ENCODE peak calls at places on chromosome 16, in four cellular contexts. P is hippocampal formation, U is amniotic stem cell, H is mucosa of descending colon. J is an unnamed sample.
A peak's percentile ranks its signal among the peaks of the same experiment; 100 is the strongest.

GRCh38 chr16:50351116-50351515 is 17.7 kb downstream of the BRD7 start:
- DNase-seq in P (no peak), U (no peak), H (no peak), J (no peak)

GRCh38 chr16:2154533-2155090 is 970 bp upstream of the TRAF7 start:
- DNase-seq in P (no peak), U (no peak), H (no peak), J (no peak)

GRCh38 chr16:81424761-81425160 is 19.8 kb upstream of the CMIP start:
- DNase-seq in P (no peak), U (no peak), H (no peak), J (no peak)

GRCh38 chr16:89557230-89557935 is 3.1 kb upstream of the RPL13 start:
- DNase-seq in P (peak; percentile 93), U (peak; percentile 46), H (peak; percentile 96), J (peak; percentile 94)

GRCh38 chr16:10835281-10835931 is 16.8 kb upstream of the TVP23A start:
- DNase-seq in P (no peak), U (no peak), H (no peak), J (no peak)

GRCh38 chr16:6341993-6342392 is 990.7 kb upstream of the RBFOX1 start:
- DNase-seq in P (no peak), U (no peak), H (no peak), J (no peak)

GRCh38 chr16:12674096-12674495 is 129.6 kb downstream of the CPPED1 start:
- DNase-seq in P (no peak), U (no peak), H (no peak), J (no peak)

GRCh38 chr16:78297066-78297666 is 197.7 kb downstream of the WWOX start:
- DNase-seq in P (no peak), U (no peak), H (peak; percentile 8), J (no peak)

GRCh38 chr16:74732951-74733350 is 32.3 kb upstream of the MLKL start:
- DNase-seq in P (no peak), U (no peak), H (no peak), J (no peak)

GRCh38 chr16:88653606-88654362 is 2.9 kb upstream of the CYBA start:
- DNase-seq in P (no peak), U (no peak), H (no peak), J (no peak)